ENCODE peak calls at places on chromosomes 1 and 21, in six cellular contexts. One of them, this sample, is unnamed.

GRCh38 chr1:151988405-151988851 is 5.2 kb downstream of the S100A10 start:
- DNase-seq in HCT116: peak; percentile 82
- DNase-seq in MM.1S: no peak
- DNase-seq in neural progenitor cell: no peak
- DNase-seq in GM23248: peak; percentile 83
- DNase-seq in SK-N-SH: no peak
- DNase-seq in this sample: peak; percentile 81

GRCh38 chr1:163174524-163175437 is 27.9 kb downstream of the RGS5 start:
- DNase-seq in HCT116: peak; percentile 32
- DNase-seq in GM23248: peak; percentile 83
- DNase-seq in MM.1S: peak; percentile 70
- DNase-seq in SK-N-SH: peak; percentile 36
- DNase-seq in neural progenitor cell: peak; percentile 82
- DNase-seq in this sample: peak; percentile 82

GRCh38 chr21:41750532-41751151 is 16.2 kb downstream of the RIPK4 start:
- DNase-seq in neural progenitor cell: no peak
- DNase-seq in HCT116: no peak
- DNase-seq in MM.1S: no peak
- DNase-seq in SK-N-SH: no peak
- DNase-seq in GM23248: peak; percentile 29
- DNase-seq in this sample: no peak

GRCh38 chr1:242146640-242147039 is 147.7 kb upstream of the MAP1LC3C start:
- DNase-seq in neural progenitor cell: no peak
- DNase-seq in HCT116: no peak
- DNase-seq in SK-N-SH: no peak
- DNase-seq in GM23248: no peak
- DNase-seq in MM.1S: no peak
- DNase-seq in this sample: no peak

GRCh38 chr1:57307382-57307781 is 116.5 kb downstream of the DAB1 start:
- DNase-seq in neural progenitor cell: no peak
- DNase-seq in HCT116: no peak
- DNase-seq in MM.1S: peak; percentile 98
- DNase-seq in SK-N-SH: peak; percentile 7
- DNase-seq in GM23248: no peak
- DNase-seq in this sample: peak; percentile 42

GRCh38 chr1:179228783-179229213 is 679 bp downstream of the ABL2 start:
- DNase-seq in SK-N-SH: peak; percentile 83
- DNase-seq in neural progenitor cell: peak; percentile 78
- DNase-seq in MM.1S: no peak
- DNase-seq in GM23248: peak; percentile 72
- DNase-seq in HCT116: no peak
- DNase-seq in this sample: peak; percentile 69

GRCh38 chr1:184596950-184597651 is 157.6 kb downstream of the EDEM3 start:
- DNase-seq in HCT116: no peak
- DNase-seq in MM.1S: no peak
- DNase-seq in GM23248: no peak
- DNase-seq in neural progenitor cell: peak; percentile 61
- DNase-seq in SK-N-SH: peak; percentile 41
- DNase-seq in this sample: no peak

GRCh38 chr1:198167436-198167934 is 10.7 kb downstream of the NEK7 start:
- DNase-seq in HCT116: no peak
- DNase-seq in MM.1S: no peak
- DNase-seq in neural progenitor cell: no peak
- DNase-seq in SK-N-SH: no peak
- DNase-seq in GM23248: peak; percentile 70
- DNase-seq in this sample: no peak

GRCh38 chr1:148263128-148263905 is 111.2 kb upstream of the NBPF11 start:
- DNase-seq in neural progenitor cell: peak; percentile 91
- DNase-seq in MM.1S: peak; percentile 94
- DNase-seq in HCT116: peak; percentile 99
- DNase-seq in GM23248: peak; percentile 78
- DNase-seq in SK-N-SH: peak; percentile 10
- DNase-seq in this sample: peak; percentile 86

GRCh38 chr1:246114369-246114768 is 392.7 kb downstream of the SMYD3 start:
- DNase-seq in MM.1S: no peak
- DNase-seq in neural progenitor cell: no peak
- DNase-seq in SK-N-SH: no peak
- DNase-seq in GM23248: no peak
- DNase-seq in HCT116: no peak
- DNase-seq in this sample: no peak

GRCh38 chr1:245090491-245091090 is 64.2 kb upstream of the KIF26B start:
- DNase-seq in MM.1S: no peak
- DNase-seq in neural progenitor cell: no peak
- DNase-seq in GM23248: no peak
- DNase-seq in HCT116: no peak
- DNase-seq in SK-N-SH: no peak
- DNase-seq in this sample: no peak

GRCh38 chr1:18732686-18733085 is 102.0 kb downstream of the PAX7 start:
- DNase-seq in neural progenitor cell: no peak
- DNase-seq in GM23248: no peak
- DNase-seq in MM.1S: no peak
- DNase-seq in SK-N-SH: no peak
- DNase-seq in HCT116: no peak
- DNase-seq in this sample: no peak

GRCh38 chr1:45304311-45305081 is 22.2 kb upstream of the HPDL start:
- DNase-seq in SK-N-SH: peak; percentile 20
- DNase-seq in HCT116: no peak
- DNase-seq in neural progenitor cell: peak; percentile 38
- DNase-seq in MM.1S: no peak
- DNase-seq in GM23248: peak; percentile 9
- DNase-seq in this sample: peak; percentile 15

GRCh38 chr1:5995871-5996630 is 3.8 kb upstream of the NPHP4 start:
- DNase-seq in HCT116: no peak
- DNase-seq in SK-N-SH: no peak
- DNase-seq in MM.1S: no peak
- DNase-seq in GM23248: no peak
- DNase-seq in neural progenitor cell: no peak
- DNase-seq in this sample: no peak

GRCh38 chr1:41360074-41361027 is 883 bp upstream of the FOXO6 start:
- DNase-seq in neural progenitor cell: peak; percentile 72
- DNase-seq in HCT116: no peak
- DNase-seq in SK-N-SH: no peak
- DNase-seq in MM.1S: no peak
- DNase-seq in GM23248: no peak
- DNase-seq in this sample: peak; percentile 65

GRCh38 chr1:26114165-26114927 is 2.7 kb downstream of the PDIK1L start:
- DNase-seq in HCT116: no peak
- DNase-seq in SK-N-SH: no peak
- DNase-seq in neural progenitor cell: no peak
- DNase-seq in GM23248: no peak
- DNase-seq in MM.1S: no peak
- DNase-seq in this sample: no peak

GRCh38 chr1:116847688-116848531 is 61.8 kb upstream of the PTGFRN start:
- DNase-seq in GM23248: peak; percentile 86
- DNase-seq in HCT116: no peak
- DNase-seq in MM.1S: no peak
- DNase-seq in neural progenitor cell: no peak
- DNase-seq in SK-N-SH: no peak
- DNase-seq in this sample: no peak

GRCh38 chr1:78408830-78409229 is 81.9 kb upstream of the PTGFR start:
- DNase-seq in GM23248: peak; percentile 79
- DNase-seq in SK-N-SH: no peak
- DNase-seq in neural progenitor cell: no peak
- DNase-seq in HCT116: no peak
- DNase-seq in MM.1S: no peak
- DNase-seq in this sample: no peak

GRCh38 chr1:1181129-1181937 is 7.7 kb downstream of the TTLL10 start:
- DNase-seq in MM.1S: no peak
- DNase-seq in GM23248: no peak
- DNase-seq in HCT116: no peak
- DNase-seq in neural progenitor cell: peak; percentile 1
- DNase-seq in SK-N-SH: peak; percentile 37
- DNase-seq in this sample: no peak

GRCh38 chr1:23126801-23127200 is 41.9 kb downstream of the LUZP1 start:
- DNase-seq in SK-N-SH: no peak
- DNase-seq in neural progenitor cell: no peak
- DNase-seq in HCT116: no peak
- DNase-seq in GM23248: peak; percentile 66
- DNase-seq in MM.1S: no peak
- DNase-seq in this sample: no peak

GRCh38 chr1:20376880-20377494 is 86.3 kb downstream of the VWA5B1 start:
- DNase-seq in GM23248: peak; percentile 67
- DNase-seq in SK-N-SH: peak; percentile 75
- DNase-seq in HCT116: peak; percentile 21
- DNase-seq in neural progenitor cell: peak; percentile 71
- DNase-seq in MM.1S: no peak
- DNase-seq in this sample: peak; percentile 62

GRCh38 chr1:117529683-117530082 is 76.2 kb upstream of the TENT5C start:
- DNase-seq in MM.1S: no peak
- DNase-seq in neural progenitor cell: no peak
- DNase-seq in SK-N-SH: no peak
- DNase-seq in HCT116: no peak
- DNase-seq in GM23248: no peak
- DNase-seq in this sample: no peak

GRCh38 chr1:171787686-171788480 is 6.4 kb downstream of the METTL13 start:
- DNase-seq in neural progenitor cell: no peak
- DNase-seq in SK-N-SH: no peak
- DNase-seq in HCT116: no peak
- DNase-seq in GM23248: no peak
- DNase-seq in MM.1S: no peak
- DNase-seq in this sample: no peak

GRCh38 chr1:64526312-64526711 is 56.4 kb downstream of the CACHD1 start:
- DNase-seq in HCT116: no peak
- DNase-seq in neural progenitor cell: no peak
- DNase-seq in SK-N-SH: no peak
- DNase-seq in GM23248: no peak
- DNase-seq in MM.1S: no peak
- DNase-seq in this sample: no peak

GRCh38 chr21:14452031-14452778 is 69.3 kb upstream of the HSPA13 start:
- DNase-seq in SK-N-SH: no peak
- DNase-seq in GM23248: no peak
- DNase-seq in HCT116: no peak
- DNase-seq in neural progenitor cell: no peak
- DNase-seq in MM.1S: no peak
- DNase-seq in this sample: no peak

GRCh38 chr1:2256430-2257244 is 28.5 kb downstream of the SKI start:
- DNase-seq in GM23248: no peak
- DNase-seq in SK-N-SH: no peak
- DNase-seq in neural progenitor cell: no peak
- DNase-seq in MM.1S: no peak
- DNase-seq in HCT116: no peak
- DNase-seq in this sample: no peak

GRCh38 chr1:150514913-150515327 is 632 bp upstream of the FALEC start:
- DNase-seq in GM23248: no peak
- DNase-seq in neural progenitor cell: no peak
- DNase-seq in MM.1S: no peak
- DNase-seq in HCT116: no peak
- DNase-seq in SK-N-SH: no peak
- DNase-seq in this sample: no peak
- H3K27ac ChIP-seq in GM23248: peak overlapping the region; percentile 12
- H3K27ac ChIP-seq in neural progenitor cell: no peak overlapping the region
- H3K27ac ChIP-seq in MM.1S: peak overlapping the region; percentile 18
- H3K27ac ChIP-seq in HCT116: peak overlapping the region; percentile 46
- H3K27ac ChIP-seq in SK-N-SH: peak overlapping the region; percentile 80
- H3K27ac ChIP-seq in this sample: peak overlapping the region; percentile 44

GRCh38 chr1:234722267-234722704 is 112.3 kb upstream of the IRF2BP2 start:
- DNase-seq in HCT116: no peak
- DNase-seq in MM.1S: no peak
- DNase-seq in GM23248: no peak
- DNase-seq in SK-N-SH: no peak
- DNase-seq in neural progenitor cell: no peak
- DNase-seq in this sample: no peak

GRCh38 chr1:234722904-234723588 is 113.1 kb upstream of the IRF2BP2 start:
- DNase-seq in GM23248: peak; percentile 97
- DNase-seq in SK-N-SH: peak; percentile 56
- DNase-seq in neural progenitor cell: no peak
- DNase-seq in HCT116: peak; percentile 79
- DNase-seq in MM.1S: no peak
- DNase-seq in this sample: peak; percentile 81

GRCh38 chr1:234725177-234726132 is 115.5 kb upstream of the IRF2BP2 start:
- DNase-seq in GM23248: peak; percentile 18
- DNase-seq in MM.1S: no peak
- DNase-seq in SK-N-SH: no peak
- DNase-seq in neural progenitor cell: no peak
- DNase-seq in HCT116: no peak
- DNase-seq in this sample: no peak

GRCh38 chr1:234726359-234726836 is 116.4 kb upstream of the IRF2BP2 start:
- DNase-seq in neural progenitor cell: peak; percentile 42
- DNase-seq in SK-N-SH: no peak
- DNase-seq in HCT116: no peak
- DNase-seq in GM23248: no peak
- DNase-seq in MM.1S: no peak
- DNase-seq in this sample: no peak

DNA sequence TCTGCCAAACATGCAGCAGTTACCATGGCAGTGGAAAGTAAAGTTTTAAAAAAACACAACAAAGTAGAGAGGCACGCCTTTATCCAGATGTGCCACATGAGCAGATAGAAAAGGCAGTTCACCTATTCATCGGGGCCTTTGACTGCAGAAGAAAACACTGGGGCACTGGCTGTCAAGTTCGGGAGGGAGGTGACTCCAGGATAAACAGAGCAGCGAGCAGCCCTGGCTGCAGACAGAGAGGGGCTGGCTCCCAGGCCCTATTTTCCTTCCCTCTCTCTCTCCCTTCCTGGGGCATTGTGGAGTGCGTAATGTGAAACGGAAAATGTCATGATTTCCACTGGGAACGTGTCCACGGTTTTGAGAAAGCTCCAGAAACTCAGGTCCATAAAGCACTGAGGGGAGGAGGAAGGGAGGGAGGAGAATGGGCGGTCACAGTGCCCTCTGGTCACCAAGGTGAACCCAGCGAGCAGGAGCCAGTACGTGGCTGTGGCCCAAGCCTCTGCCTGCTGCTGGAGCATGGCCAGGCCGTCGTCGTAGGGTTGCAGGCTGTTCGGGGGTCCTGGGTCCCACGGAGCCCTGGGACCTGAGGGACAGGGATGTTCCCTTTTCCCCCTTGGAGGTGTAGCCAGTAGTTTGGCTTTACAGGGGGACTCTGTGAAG is 114.7 kb upstream of the IRF2BP2 start:
- DNase-seq in MM.1S: no peak
- DNase-seq in neural progenitor cell: peak; percentile 32
- DNase-seq in HCT116: peak; percentile 12
- DNase-seq in SK-N-SH: peak; percentile 75
- DNase-seq in GM23248: no peak
- DNase-seq in this sample: no peak
- TF ChIP-seq EZH2phosphoT487 in MM.1S: no peak
- TF ChIP-seq EZH2phosphoT487 in neural progenitor cell: no peak
- TF ChIP-seq EZH2phosphoT487 in HCT116: no peak
- TF ChIP-seq EZH2phosphoT487 in SK-N-SH: no peak
- TF ChIP-seq EZH2phosphoT487 in GM23248: no peak
- TF ChIP-seq EZH2phosphoT487 in this sample: no peak

GRCh38 chr1:67463298-67463960 is 33.2 kb upstream of the SERBP1 start:
- DNase-seq in neural progenitor cell: peak; percentile 73
- DNase-seq in SK-N-SH: no peak
- DNase-seq in MM.1S: no peak
- DNase-seq in GM23248: no peak
- DNase-seq in HCT116: no peak
- DNase-seq in this sample: no peak
- H3K27ac ChIP-seq in neural progenitor cell: no peak overlapping the region
- H3K27ac ChIP-seq in SK-N-SH: no peak overlapping the region
- H3K27ac ChIP-seq in MM.1S: no peak overlapping the region
- H3K27ac ChIP-seq in GM23248: no peak overlapping the region
- H3K27ac ChIP-seq in HCT116: no peak overlapping the region
- H3K27ac ChIP-seq in this sample: no peak overlapping the region

DNA sequence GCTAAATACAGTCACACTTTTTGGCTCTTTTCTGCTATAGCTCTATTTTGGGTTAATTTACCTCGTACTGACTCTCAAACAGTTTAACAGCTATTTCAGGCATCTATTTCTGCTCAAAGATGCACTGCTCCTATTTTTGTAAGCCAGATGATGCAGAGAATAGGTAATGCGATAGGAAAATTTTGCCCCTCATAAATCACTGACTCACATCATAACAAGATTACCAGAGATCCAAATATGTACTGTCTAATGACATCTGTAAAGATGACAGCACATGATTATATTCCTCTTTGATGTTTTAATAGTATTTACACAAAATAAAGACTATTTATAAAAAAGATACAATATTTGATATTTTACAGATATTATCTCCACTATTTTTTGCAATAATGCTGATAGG is 58.7 kb downstream of the XCL1 start:
- DNase-seq in GM23248: no peak
- DNase-seq in MM.1S: no peak
- DNase-seq in HCT116: no peak
- DNase-seq in SK-N-SH: no peak
- DNase-seq in neural progenitor cell: no peak
- DNase-seq in this sample: no peak
- TF ChIP-seq EZH2phosphoT487 in GM23248: no peak
- TF ChIP-seq EZH2phosphoT487 in MM.1S: no peak
- TF ChIP-seq EZH2phosphoT487 in HCT116: no peak
- TF ChIP-seq EZH2phosphoT487 in SK-N-SH: no peak
- TF ChIP-seq EZH2phosphoT487 in neural progenitor cell: no peak
- TF ChIP-seq EZH2phosphoT487 in this sample: no peak

This sample was measured in hepatocyte.